ENCODE peak calls at places on chromosomes 3 and 15, in eight cellular contexts. K is aorta, R is mucosa of descending colon, M is IMR-90, X is mammary epithelial cell, Z is tibial artery, J is K562, E is osteoblast. W is an unnamed sample. For H3K4me1 and H3K36me3, the result is how much of the 10 kb centered on the place peaks cover.

GRCh38 chr3:56086355-56086754 is 381.9 kb downstream of the ERC2 start:
- DNase-seq in K (no peak), R (no peak), M (no peak), X (no peak), Z (no peak), J (no peak), E (no peak), W (no peak)

GRCh38 chr3:30668051-30668609 is 61.7 kb downstream of the TGFBR2 start:
- DNase-seq in K (no peak), R (no peak), M (no peak), X (no peak), Z (no peak), J (peak), E (no peak), W (no peak)

GRCh38 chr3:195117978-195118581 is 152.9 kb downstream of the XXYLT1 start:
- DNase-seq in K (no peak), R (peak), M (peak), X (peak), Z (no peak), J (peak), E (peak), W (no peak)

GRCh38 chr3:66473637-66474036 is 27.2 kb downstream of the LRIG1 start:
- DNase-seq in K (no peak), R (no peak), M (peak), X (no peak), Z (no peak), J (no peak), E (no peak), W (no peak)

GRCh38 chr3:149634072-149634471 is 23.8 kb downstream of the WWTR1 start:
- DNase-seq in K (no peak), R (no peak), M (no peak), X (no peak), Z (no peak), J (no peak), E (no peak), W (no peak)

GRCh38 chr15:35329521-35329921 is 216.4 kb downstream of the DPH6 start:
- DNase-seq in K (no peak), R (no peak), M (peak), X (no peak), Z (no peak), J (no peak), E (no peak), W (no peak)

GRCh38 chr3:71908001-71908400 is 123.1 kb upstream of the PROK2 start:
- DNase-seq in K (no peak), R (no peak), M (no peak), X (no peak), Z (no peak), J (no peak), E (no peak), W (no peak)

GRCh38 chr15:75669191-75669878 is 21.6 kb downstream of the SNX33 start:
- DNase-seq in K (no peak), R (no peak), M (peak), X (peak), Z (no peak), J (no peak), E (peak), W (no peak)

GRCh38 chr3:28590851-28591250 is 242.2 kb upstream of the AZI2 start:
- DNase-seq in K (no peak), R (no peak), M (no peak), X (no peak), Z (no peak), J (no peak), E (no peak), W (no peak)

GRCh38 chr3:196609815-196610515 is 29.5 kb upstream of the NRROS start:
- DNase-seq in K (no peak), R (no peak), M (no peak), X (no peak), Z (no peak), J (peak), E (no peak), W (no peak)

GRCh38 chr3:57818772-57819171 is 62.7 kb downstream of the SLMAP start:
- DNase-seq in K (no peak), R (no peak), M (no peak), X (no peak), Z (no peak), J (no peak), E (no peak), W (no peak)

GRCh38 chr3:16461463-16462245 is 51.8 kb downstream of the RFTN1 start:
- DNase-seq in K (no peak), R (no peak), M (no peak), X (no peak), Z (no peak), J (no peak), E (no peak), W (no peak)

GRCh38 chr3:89098964-89099585 is 8.3 kb upstream of the EPHA3 start:
- DNase-seq in K (no peak), R (peak), M (peak), X (peak), Z (peak), J (peak), E (no peak), W (peak)

GRCh38 chr15:70375006-70375409 is 277.3 kb upstream of the TLE3 start:
- DNase-seq in K (peak), R (no peak), M (no peak), X (peak), Z (no peak), J (no peak), E (peak), W (no peak)

GRCh38 chr3:81439088-81439487 is 322.4 kb downstream of the GBE1 start:
- DNase-seq in K (no peak), R (no peak), M (no peak), X (no peak), Z (no peak), J (no peak), E (no peak), W (no peak)

GRCh38 chr3:14598143-14598569 is 53.4 kb upstream of the CCDC174 start:
- DNase-seq in K (no peak), R (no peak), M (peak), X (peak), Z (peak), J (peak), E (peak), W (no peak)

GRCh38 chr3:187072102-187072501 is 67.2 kb downstream of the RPL39L start:
- DNase-seq in K (no peak), R (no peak), M (no peak), X (no peak), Z (no peak), J (no peak), E (peak), W (no peak)

GRCh38 chr15:62307551-62307950 is 142.5 kb upstream of the C2CD4B start:
- DNase-seq in K (no peak), R (no peak), M (peak), X (peak), Z (no peak), J (no peak), E (peak), W (no peak)

GRCh38 chr3:118986734-118987133 is 47.9 kb downstream of the IGSF11 start:
- DNase-seq in K (no peak), R (no peak), M (no peak), X (no peak), Z (no peak), J (peak), E (no peak), W (no peak)
- H3K4me1 ChIP-seq in K (under half), R (under half), M (under half), X (under half), Z (under half), J (under half), E (under half), W (under half)

DNA sequence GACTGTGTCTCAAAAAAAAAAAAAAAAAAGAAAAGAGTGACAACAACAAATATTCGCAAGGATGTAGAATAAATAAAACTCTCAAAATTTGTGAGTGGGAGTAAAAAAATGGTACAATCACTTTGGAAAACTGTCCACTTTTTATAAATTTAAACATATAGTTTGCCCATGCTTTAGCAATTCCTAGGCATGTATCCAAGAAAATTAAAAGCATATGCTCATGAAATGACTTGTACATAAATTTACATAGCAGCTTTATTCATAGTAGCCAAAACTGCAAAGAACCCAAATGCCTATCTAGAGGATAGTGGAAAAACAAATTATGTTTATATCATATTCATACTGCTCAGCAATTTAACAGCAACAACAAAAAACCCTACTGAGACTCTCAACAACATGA is 363.6 kb upstream of the CCDC54 start:
- DNase-seq in K (no peak), R (no peak), M (no peak), X (no peak), Z (no peak), J (no peak), E (no peak), W (no peak)
- H3K4me3 ChIP-seq in K (no peak), R (no peak), M (no peak), X (no peak), Z (no peak), J (no peak), E (no peak), W (no peak)

DNA sequence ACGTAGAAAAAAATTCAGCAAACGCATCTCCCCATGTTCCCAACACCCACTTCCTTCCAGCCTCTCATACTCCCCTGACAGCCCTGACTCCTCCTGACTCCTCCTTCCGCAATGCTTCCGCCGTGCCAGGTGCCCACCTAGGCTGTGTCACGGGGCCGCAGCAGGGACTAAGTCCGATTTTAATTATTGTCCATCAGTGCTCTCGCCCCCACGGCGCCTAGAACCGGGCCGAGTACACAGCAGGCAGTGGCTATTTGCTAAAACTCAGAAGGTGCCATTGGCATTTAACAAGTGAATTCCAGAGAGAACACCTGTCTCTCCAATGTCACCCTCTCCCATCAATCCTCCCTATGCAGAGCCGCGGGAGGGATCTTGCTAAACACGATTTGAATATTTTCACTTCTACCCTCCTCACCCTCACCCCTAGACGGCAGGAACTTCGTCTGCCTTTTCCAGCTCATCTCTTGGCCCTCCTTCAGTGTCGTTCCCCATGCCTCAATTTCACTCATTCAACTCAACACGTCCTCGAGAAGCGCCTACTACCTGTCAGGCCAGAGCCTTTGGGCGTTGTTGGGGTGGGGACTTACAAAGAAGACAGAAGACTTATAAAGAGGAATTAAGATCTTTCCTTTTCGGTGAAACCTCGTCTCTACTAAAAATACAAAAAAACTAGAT is 11.5 kb upstream of the SHF start:
- DNase-seq in K (no peak), R (peak), M (no peak), X (peak), Z (no peak), J (peak), E (no peak), W (no peak)
- H3K36me3 ChIP-seq in K (under half), R (under half), M (under half), X (under half), Z (under half), J (under half), E (under half), W (under half)

GRCh38 chr3:47910233-47910632 is 106.0 kb downstream of the MAP4 start:
- DNase-seq in K (no peak), R (no peak), M (no peak), X (no peak), Z (no peak), J (peak), E (no peak), W (no peak)

GRCh38 chr3:47909607-47910006 is 106.6 kb downstream of the MAP4 start:
- DNase-seq in K (no peak), R (no peak), M (no peak), X (no peak), Z (no peak), J (no peak), E (no peak), W (no peak)

GRCh38 chr3:47910777-47911440 is 105.3 kb downstream of the MAP4 start:
- DNase-seq in K (no peak), R (no peak), M (peak), X (peak), Z (no peak), J (peak), E (no peak), W (peak)

GRCh38 chr3:47908744-47909143 is 105.8 kb downstream of the DHX30 start:
- DNase-seq in K (no peak), R (no peak), M (peak), X (no peak), Z (no peak), J (no peak), E (no peak), W (no peak)

GRCh38 chr3:47912006-47912504 is 104.2 kb downstream of the MAP4 start:
- DNase-seq in K (no peak), R (no peak), M (peak), X (no peak), Z (no peak), J (no peak), E (no peak), W (no peak)
- H3K4me1 ChIP-seq in K (under half), R (under half), M (under half), X (under half), Z (under half), J (under half), E (under half), W (under half)

GRCh38 chr3:86984271-86984670 is 6.7 kb downstream of the VGLL3 start:
- DNase-seq in K (no peak), R (no peak), M (peak), X (no peak), Z (no peak), J (no peak), E (no peak), W (no peak)
- H3K4me3 ChIP-seq in K (no peak), R (no peak), M (no peak), X (no peak), Z (no peak), J (no peak), E (peak), W (no peak)

DNA sequence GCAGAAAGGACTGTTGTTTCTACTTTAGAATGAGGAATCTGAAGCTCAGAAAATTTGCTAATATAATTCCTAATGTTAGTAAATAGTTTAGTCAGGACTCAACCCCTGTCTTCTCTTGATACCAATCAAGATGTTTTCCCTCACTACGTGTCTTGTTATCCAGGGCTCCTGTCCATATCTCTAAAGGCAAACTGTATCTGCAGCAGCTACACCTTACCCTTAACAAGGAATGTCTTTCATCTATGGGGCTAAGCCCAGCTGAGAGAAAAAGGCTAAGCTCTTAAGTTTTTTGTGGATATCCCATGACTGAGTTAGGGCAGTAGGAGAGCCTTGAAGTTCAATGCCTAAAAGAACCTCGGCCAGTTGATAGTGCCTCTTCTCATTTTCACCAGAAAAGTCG is 32.5 kb downstream of the RAB11A start:
- DNase-seq in K (no peak), R (no peak), M (no peak), X (no peak), Z (no peak), J (no peak), E (no peak), W (no peak)
- H3K36me3 ChIP-seq in K (under half), R (under half), M (under half), X (under half), Z (half or more), J (half or more), E (under half), W (half or more)

GRCh38 chr3:136913168-136913567 is 44.6 kb upstream of the IL20RB start:
- DNase-seq in K (no peak), R (no peak), M (no peak), X (no peak), Z (no peak), J (no peak), E (no peak), W (no peak)

GRCh38 chr3:136906725-136907124 is 44.7 kb downstream of the NCK1 start:
- DNase-seq in K (no peak), R (no peak), M (no peak), X (no peak), Z (no peak), J (no peak), E (no peak), W (no peak)

GRCh38 chr3:136914739-136915138 is 43.0 kb upstream of the IL20RB start:
- DNase-seq in K (no peak), R (no peak), M (no peak), X (no peak), Z (no peak), J (peak), E (no peak), W (no peak)

GRCh38 chr3:136909187-136909586 is 47.2 kb downstream of the NCK1 start:
- DNase-seq in K (no peak), R (no peak), M (no peak), X (no peak), Z (no peak), J (no peak), E (no peak), W (no peak)

DNA sequence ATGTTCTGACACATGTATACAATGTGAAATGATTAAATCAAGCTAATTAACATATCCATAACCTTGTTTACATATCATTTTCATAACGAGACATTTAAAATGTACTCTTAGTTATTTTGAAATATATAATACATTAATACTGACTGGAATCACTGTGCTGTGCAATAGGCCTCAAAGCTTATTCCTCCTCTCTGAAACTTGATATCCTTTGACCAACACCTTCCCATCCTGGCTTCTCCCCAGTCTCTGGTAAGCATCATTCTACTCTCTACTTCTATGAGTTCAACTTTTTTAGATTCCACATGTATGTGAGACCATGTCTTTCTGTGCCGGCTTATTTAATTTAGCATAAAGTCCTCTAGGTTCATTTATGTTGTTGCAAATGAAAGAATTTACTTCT is 47.1 kb upstream of the IL20RB start:
- DNase-seq in K (no peak), R (no peak), M (no peak), X (no peak), Z (no peak), J (no peak), E (no peak), W (no peak)
- H3K4me1 ChIP-seq in K (under half), R (under half), M (under half), X (under half), Z (under half), J (under half), E (under half), W (under half)

DNA sequence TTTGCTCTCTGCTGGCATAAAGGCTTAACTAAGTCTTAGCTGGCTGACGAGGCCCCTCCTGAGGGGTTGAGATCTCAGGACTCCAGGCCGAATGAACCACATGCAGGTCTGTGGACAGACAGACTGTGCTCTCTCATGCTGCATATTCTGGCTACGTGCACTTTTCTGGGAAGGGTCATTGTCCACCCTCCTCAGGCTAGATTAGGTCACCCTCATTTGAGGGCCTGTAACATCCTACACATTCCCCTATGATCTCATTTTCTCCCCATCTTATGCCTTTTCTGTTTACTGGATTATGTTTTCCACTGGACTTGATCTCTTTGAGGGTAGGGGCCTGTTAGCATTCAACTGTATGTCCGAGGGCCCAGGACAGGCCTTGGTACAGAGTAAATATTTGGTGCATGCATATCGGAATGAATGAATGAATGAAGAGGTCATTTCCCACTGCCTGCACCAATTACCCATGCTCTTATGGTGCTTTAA is 13.7 kb downstream of the EEFSEC start:
- DNase-seq in K (no peak), R (no peak), M (no peak), X (no peak), Z (no peak), J (no peak), E (no peak), W (no peak)
- H3K4me3 ChIP-seq in K (no peak), R (no peak), M (no peak), X (no peak), Z (no peak), J (no peak), E (no peak), W (no peak)

DNA sequence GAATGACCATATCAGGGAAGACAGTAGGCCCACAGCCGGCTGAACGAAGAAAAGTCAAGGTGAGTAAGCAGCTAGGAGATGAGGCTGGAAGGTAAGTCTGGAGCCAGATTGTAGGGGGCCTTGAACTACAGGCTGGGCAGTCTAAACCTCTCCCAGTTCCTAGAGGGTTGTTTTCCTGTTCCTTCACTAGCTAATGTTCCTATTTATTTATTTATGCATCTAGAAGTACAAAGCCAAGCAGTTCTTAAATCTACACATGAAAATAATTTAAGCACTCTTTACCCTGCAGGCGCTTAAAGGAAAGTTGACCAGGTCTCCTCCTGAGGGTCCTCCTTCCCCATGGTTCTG is 3.7 kb downstream of the ACAA1 start:
- DNase-seq in K (no peak), R (no peak), M (no peak), X (no peak), Z (no peak), J (no peak), E (no peak), W (no peak)
- H3K36me3 ChIP-seq in K (under half), R (under half), M (under half), X (under half), Z (half or more), J (half or more), E (half or more), W (half or more)

GRCh38 chr3:52196977-52197376 is 983 bp upstream of the ALAS1 start:
- DNase-seq in K (no peak), R (peak), M (no peak), X (no peak), Z (no peak), J (no peak), E (no peak), W (no peak)

GRCh38 chr3:52195823-52196331 is 2.1 kb upstream of the ALAS1 start:
- DNase-seq in K (peak), R (no peak), M (peak), X (peak), Z (no peak), J (no peak), E (no peak), W (no peak)

GRCh38 chr3:52193059-52193458 is 4.9 kb upstream of the ALAS1 start:
- DNase-seq in K (no peak), R (no peak), M (peak), X (peak), Z (no peak), J (no peak), E (peak), W (no peak)

GRCh38 chr3:52195297-52195597 is 2.7 kb upstream of the ALAS1 start:
- DNase-seq in K (no peak), R (no peak), M (no peak), X (no peak), Z (no peak), J (no peak), E (no peak), W (no peak)

GRCh38 chr3:52194541-52195296 is 3.2 kb upstream of the ALAS1 start:
- DNase-seq in K (no peak), R (peak), M (peak), X (no peak), Z (no peak), J (no peak), E (no peak), W (no peak)
- H3K4me1 ChIP-seq in K (under half), R (under half), M (under half), X (under half), Z (under half), J (under half), E (under half), W (under half)

W was measured in NT2/D1.